ENCODE peak calls at places on chromosomes 4 and X, in ten cellular contexts. N is retinal pigment epithelial cell, X is sigmoid colon, E is HepG2, M is lung, W is AG04450, R is ascending aorta, B is tibial artery, Q is astrocyte, C is esophagus muscularis mucosa. D is an unnamed sample.

GRCh38 chr4:184457530-184458249 is 16.7 kb downstream of the IRF2 start:
- DNase-seq in N (no peak), C (no peak), Q (no peak), X (no peak), R (no peak), B (no peak), M (no peak), E (no peak), W (no peak), D (no peak)

GRCh38 chr4:48109413-48110263 is 24.4 kb downstream of the TXK start:
- DNase-seq in E (peak), M (no peak), X (no peak), W (no peak), Q (peak), B (no peak), N (no peak), R (no peak), C (no peak), D (peak)

GRCh38 chr4:48813984-48814383 is 16.9 kb upstream of the OCIAD1 start:
- DNase-seq in N (no peak), Q (no peak), W (no peak), X (no peak), B (no peak), C (no peak), E (no peak), R (no peak), M (no peak), D (no peak)

GRCh38 chrX:24190500-24191156 is 41.1 kb downstream of the ZFX start:
- DNase-seq in N (no peak), E (peak), W (peak), R (no peak), M (no peak), Q (peak), C (no peak), B (no peak), X (no peak), D (no peak)

GRCh38 chrX:44974462-44974861 is 101.5 kb downstream of the KDM6A start:
- DNase-seq in X (no peak), E (no peak), M (no peak), R (no peak), B (no peak), W (no peak), C (no peak), Q (peak), N (peak), D (no peak)

GRCh38 chr4:61838072-61838471 is 637.9 kb downstream of the ADGRL3 start:
- DNase-seq in R (no peak), B (no peak), N (no peak), X (no peak), M (no peak), W (no peak), C (no peak), Q (no peak), E (no peak), D (no peak)

GRCh38 chr4:78038704-78039103 is 18.4 kb upstream of the FRAS1 start:
- DNase-seq in W (no peak), M (no peak), X (no peak), C (no peak), R (no peak), E (no peak), N (no peak), B (no peak), Q (no peak), D (no peak)

GRCh38 chr4:60822986-60823385 is 377.1 kb upstream of the ADGRL3 start:
- DNase-seq in Q (no peak), M (no peak), B (no peak), E (no peak), C (no peak), N (no peak), W (no peak), R (no peak), X (no peak), D (no peak)

GRCh38 chr4:19577121-19577520 is 674.6 kb upstream of the SLIT2 start:
- DNase-seq in R (no peak), Q (no peak), M (no peak), E (no peak), C (no peak), N (no peak), B (no peak), W (no peak), X (no peak), D (no peak)

GRCh38 chr4:138734746-138735145 is 280.8 kb upstream of the NOCT start:
- DNase-seq in E (no peak), W (peak), R (no peak), C (no peak), Q (peak), B (no peak), M (no peak), X (no peak), N (peak), D (peak)

GRCh38 chrX:123818243-123818642 is 41.6 kb upstream of the XIAP start:
- DNase-seq in Q (peak), E (peak), B (no peak), C (no peak), R (no peak), W (no peak), M (no peak), X (no peak), N (no peak), D (no peak)

GRCh38 chr4:61064636-61065035 is 135.5 kb upstream of the ADGRL3 start:
- DNase-seq in E (no peak), Q (no peak), R (no peak), B (no peak), C (no peak), N (no peak), M (no peak), W (no peak), X (no peak), D (no peak)

GRCh38 chr4:183140911-183141320 is 41.9 kb downstream of the WWC2 start:
- DNase-seq in N (no peak), W (no peak), C (no peak), B (no peak), M (no peak), E (no peak), X (no peak), R (no peak), Q (peak), D (no peak)

GRCh38 chr4:11497212-11497806 is 68.6 kb upstream of the HS3ST1 start:
- DNase-seq in C (no peak), B (no peak), X (no peak), N (no peak), Q (no peak), R (no peak), M (no peak), W (no peak), E (no peak), D (no peak)

GRCh38 chr4:53009824-53010223 is 147.7 kb downstream of the RASL11B start:
- DNase-seq in M (no peak), Q (no peak), B (no peak), C (no peak), X (no peak), W (no peak), R (no peak), N (no peak), E (no peak), D (no peak)

GRCh38 chr4:57374866-57375595 is 264.8 kb upstream of the IGFBP7 start:
- DNase-seq in B (no peak), Q (peak), M (no peak), X (no peak), R (no peak), E (no peak), C (no peak), W (no peak), N (no peak), D (no peak)

GRCh38 chrX:130902446-130902782 is 595 bp downstream of the ENOX2 start:
- DNase-seq in M (no peak), N (no peak), B (no peak), C (no peak), Q (no peak), X (no peak), W (no peak), R (no peak), E (no peak), D (no peak)

GRCh38 chr4:173545440-173545839 is 15.4 kb upstream of the HAND2 start:
- DNase-seq in E (no peak), R (no peak), N (no peak), M (no peak), C (no peak), Q (no peak), X (no peak), W (no peak), B (no peak), D (no peak)

GRCh38 chr4:56026596-56026995 is 77.9 kb downstream of the CEP135 start:
- DNase-seq in Q (peak), M (no peak), C (no peak), E (no peak), W (no peak), X (no peak), N (no peak), B (no peak), R (no peak), D (peak)

GRCh38 chr4:41258783-41259182 is 2.1 kb downstream of the UCHL1 start:
- DNase-seq in C (no peak), E (peak), W (peak), Q (peak), R (no peak), N (no peak), M (no peak), B (no peak), X (no peak), D (peak)

GRCh38 chrX:129719931-129720520 is 18.8 kb upstream of the XPNPEP2 start:
- DNase-seq in R (no peak), C (no peak), W (no peak), E (no peak), Q (peak), X (no peak), N (no peak), B (no peak), M (no peak), D (no peak)

GRCh38 chrX:153744210-153745066 is 19.6 kb upstream of the PLXNB3 start:
- DNase-seq in C (no peak), R (no peak), Q (no peak), X (peak), N (no peak), W (no peak), M (no peak), E (no peak), B (peak), D (no peak)

GRCh38 chr4:8191136-8191747 is 7.8 kb upstream of the SH3TC1 start:
- DNase-seq in W (no peak), M (peak), C (peak), Q (peak), R (peak), E (peak), X (peak), N (no peak), B (peak), D (no peak)

GRCh38 chrX:76398970-76399369 is 28.5 kb upstream of the MAGEE1 start:
- DNase-seq in X (no peak), R (no peak), M (no peak), Q (no peak), E (no peak), C (no peak), B (no peak), W (no peak), N (no peak), D (no peak)

GRCh38 chr4:38610844-38611550 is 53.0 kb upstream of the KLF3 start:
- DNase-seq in M (no peak), X (no peak), N (no peak), Q (no peak), E (no peak), W (no peak), C (no peak), B (no peak), R (no peak), D (no peak)

GRCh38 chrX:119880552-119881437 is 9.2 kb downstream of the NDUFA1 start:
- DNase-seq in X (no peak), R (no peak), W (no peak), C (no peak), E (peak), Q (peak), N (no peak), B (no peak), M (no peak), D (no peak)

GRCh38 chr4:10160280-10160856 is 43.8 kb upstream of the WDR1 start:
- DNase-seq in W (no peak), C (no peak), Q (no peak), N (no peak), B (no peak), X (no peak), R (no peak), E (peak), M (no peak), D (no peak)

GRCh38 chr4:102344520-102344954 is 745 bp downstream of the SLC39A8 start:
- DNase-seq in X (peak), B (peak), W (no peak), C (no peak), Q (peak), R (no peak), M (peak), E (no peak), N (peak), D (no peak)

GRCh38 chr4:30717208-30718020 is 2.8 kb upstream of the PCDH7 start:
- DNase-seq in W (no peak), B (peak), E (no peak), C (no peak), X (peak), Q (peak), N (no peak), R (no peak), M (peak), D (no peak)

GRCh38 chrX:25014366-25014838 is 1.4 kb downstream of the ARX start:
- DNase-seq in E (no peak), R (no peak), B (no peak), X (no peak), W (no peak), N (no peak), Q (no peak), C (no peak), M (no peak), D (no peak)

GRCh38 chr4:183618681-183619080 is 40.3 kb downstream of the RWDD4 start:
- DNase-seq in B (no peak), M (no peak), X (no peak), C (no peak), Q (no peak), N (peak), R (no peak), E (peak), W (no peak), D (peak)

GRCh38 chr4:8205749-8206611 is 6.9 kb downstream of the SH3TC1 start:
- DNase-seq in B (no peak), M (no peak), N (no peak), E (no peak), W (no peak), Q (no peak), R (no peak), X (no peak), C (no peak), D (no peak)

GRCh38 chrX:66625525-66625924 is 13.4 kb downstream of the EDA2R start:
- DNase-seq in W (no peak), B (no peak), N (no peak), C (no peak), M (no peak), R (no peak), Q (no peak), X (no peak), E (no peak), D (no peak)

GRCh38 chr4:36794716-36795115 is 449.8 kb upstream of the NWD2 start:
- DNase-seq in X (no peak), Q (no peak), E (no peak), W (no peak), N (no peak), C (no peak), M (no peak), R (no peak), B (no peak), D (no peak)

GRCh38 chr4:35459045-35459444 is 785.3 kb downstream of the ARAP2 start:
- DNase-seq in N (no peak), X (no peak), R (no peak), B (no peak), M (no peak), W (no peak), Q (no peak), E (no peak), C (no peak), D (no peak)

GRCh38 chr4:35465096-35465495 is 779.2 kb downstream of the ARAP2 start:
- DNase-seq in R (no peak), X (no peak), E (no peak), M (no peak), N (peak), Q (no peak), B (no peak), C (no peak), W (no peak), D (no peak)

GRCh38 chr4:35461931-35462659 is 782.2 kb downstream of the ARAP2 start:
- DNase-seq in X (no peak), Q (no peak), B (no peak), C (no peak), M (no peak), N (no peak), E (no peak), W (no peak), R (no peak), D (no peak)

DNA sequence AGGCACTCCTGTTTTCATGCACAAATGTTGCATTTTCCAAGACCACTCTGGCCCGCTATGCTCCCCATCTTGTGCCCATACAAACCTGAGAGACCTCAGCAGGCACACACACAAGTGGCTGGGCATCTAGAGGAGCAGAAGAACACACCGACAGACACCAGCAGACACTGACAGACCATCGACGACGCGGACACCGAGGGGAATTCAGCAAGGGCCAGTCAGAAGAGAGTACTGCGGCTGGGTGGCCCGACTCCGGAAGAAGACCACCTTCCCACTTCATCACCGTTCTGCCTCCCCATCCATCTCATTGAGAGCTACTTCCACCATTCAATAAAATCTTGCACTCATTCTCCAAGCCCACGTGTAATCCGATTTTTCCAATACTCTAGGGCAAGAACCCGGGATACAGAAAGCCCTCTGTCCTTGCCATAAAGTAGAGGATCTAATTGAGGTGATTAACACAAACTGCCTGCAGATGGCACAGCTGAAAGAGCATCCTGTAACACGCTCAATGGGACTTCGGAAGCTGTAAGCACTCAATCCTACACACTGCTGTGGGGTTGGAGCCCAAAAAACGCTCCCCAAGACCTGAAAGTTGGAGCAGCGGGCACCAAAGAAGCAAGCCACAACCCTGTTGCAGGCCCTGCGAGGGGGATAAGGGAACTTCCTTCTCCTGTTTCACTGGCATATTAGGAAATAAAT is 780.9 kb downstream of the ARAP2 start:
- DNase-seq in R (no peak), C (no peak), E (no peak), W (no peak), Q (no peak), X (no peak), N (no peak), B (no peak), M (no peak), D (no peak)
- TF ChIP-seq CTCF in R (no peak), C (no peak), E (no peak), W (no peak), Q (no peak), X (no peak), N (no peak), B (no peak), M (no peak), D (no peak)

GRCh38 chr4:121069419-121069818 is 2.9 kb downstream of the NDNF start:
- DNase-seq in X (no peak), C (no peak), Q (no peak), E (no peak), W (no peak), R (no peak), B (no peak), M (no peak), N (no peak), D (no peak)
- H3K4me3 ChIP-seq in X (no peak), C (peak), Q (no peak), E (no peak), W (no peak), R (no peak), B (peak), M (no peak), N (no peak), D (no peak)

GRCh38 chrX:42098897-42099296 is 175.5 kb upstream of the CASK start:
- DNase-seq in R (no peak), W (no peak), E (no peak), Q (no peak), C (no peak), B (no peak), N (no peak), X (no peak), M (no peak), D (no peak)

GRCh38 chrX:42093756-42094155 is 170.4 kb upstream of the CASK start:
- DNase-seq in N (no peak), C (no peak), W (no peak), X (no peak), Q (peak), B (no peak), R (no peak), E (no peak), M (no peak), D (no peak)

GRCh38 chrX:42094208-42094607 is 170.9 kb upstream of the CASK start:
- DNase-seq in C (no peak), B (no peak), N (no peak), W (no peak), E (no peak), Q (peak), M (no peak), R (no peak), X (no peak), D (no peak)

GRCh38 chrX:42096262-42096939 is 173.0 kb upstream of the CASK start:
- DNase-seq in E (peak), Q (peak), M (peak), B (no peak), X (no peak), W (peak), N (peak), R (no peak), C (no peak), D (peak)

DNA sequence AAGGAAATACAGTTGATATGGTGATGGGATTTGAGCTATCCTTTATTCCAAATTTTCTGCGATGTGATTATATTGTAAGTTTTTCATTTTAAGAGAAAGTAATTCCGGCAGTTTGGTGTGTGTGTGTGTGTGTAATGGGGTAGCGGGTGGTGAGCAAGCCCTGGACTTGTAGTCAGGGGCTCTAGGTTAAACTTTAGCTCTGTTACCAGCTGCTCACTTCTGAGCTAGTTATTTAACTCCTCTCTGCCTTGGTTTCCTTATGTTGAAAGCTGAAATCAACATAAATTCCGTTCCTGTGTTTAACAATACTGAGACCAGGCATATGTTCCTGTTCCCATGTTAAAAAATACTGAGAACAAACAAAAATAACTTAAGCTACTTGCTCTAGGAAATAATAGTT is 174.1 kb upstream of the CASK start:
- DNase-seq in W (no peak), B (no peak), X (no peak), Q (no peak), E (no peak), R (no peak), N (no peak), M (no peak), C (no peak), D (no peak)
- TF ChIP-seq CTCF in W (no peak), B (no peak), X (no peak), Q (no peak), E (no peak), R (no peak), N (no peak), M (no peak), C (no peak), D (no peak)

GRCh38 chr4:176319704-176320339 is at the start of gene SPCS3:
- DNase-seq in W (peak), B (peak), E (peak), R (peak), X (peak), Q (peak), M (peak), C (peak), N (peak), D (peak)

GRCh38 chr4:176320340-176320975 is 692 bp downstream of the SPCS3 start:
- DNase-seq in X (peak), Q (peak), R (peak), M (peak), E (peak), B (peak), W (peak), C (peak), N (peak), D (no peak)

GRCh38 chr4:176323511-176324160 is 3.9 kb downstream of the SPCS3 start:
- DNase-seq in R (no peak), W (no peak), N (no peak), Q (no peak), X (no peak), B (no peak), E (no peak), C (no peak), M (no peak), D (no peak)

GRCh38 chr4:176320976-176321361 is 1.2 kb downstream of the SPCS3 start:
- DNase-seq in M (no peak), E (no peak), B (no peak), Q (no peak), R (no peak), N (no peak), X (no peak), C (no peak), W (no peak), D (no peak)

GRCh38 chr4:176321589-176321988 is 1.8 kb downstream of the SPCS3 start:
- DNase-seq in C (no peak), E (no peak), M (no peak), N (no peak), Q (no peak), B (no peak), R (no peak), W (no peak), X (no peak), D (no peak)
- H3K4me3 ChIP-seq in C (peak), E (peak), M (no peak), N (peak), Q (peak), B (peak), R (peak), W (peak), X (peak), D (peak)

GRCh38 chr4:70818921-70819320 is 20.8 kb downstream of the GRSF1 start:
- DNase-seq in R (no peak), B (no peak), E (no peak), X (no peak), N (no peak), M (no peak), Q (no peak), C (no peak), W (no peak), D (no peak)
- TF ChIP-seq CTCF in R (no peak), B (no peak), E (no peak), X (no peak), N (no peak), M (no peak), Q (no peak), C (no peak), W (no peak), D (no peak)

D was measured in kidney epithelial cell.